ENCODE peak calls at places on chromosomes 13 and 19, in ten cellular contexts. H is heart left ventricle, C is A549, R is transverse colon, Z is tibial nerve, T is esophagus muscularis mucosa, E is body of pancreas, I is breast epithelium, G is endothelial cell of umbilical vein, F is ovary. S is an unnamed sample.

GRCh38 chr19:55406091-55406868 is 1.3 kb downstream of the UBE2S start:
- DNase-seq in T (no peak), Z (no peak), H (no peak), C (no peak), I (no peak), R (no peak), G (no peak), F (no peak), E (no peak), S (no peak)

GRCh38 chr19:53328967-53329366 is 4.6 kb upstream of the ZNF845 start:
- DNase-seq in T (peak; percentile 34), I (no peak), Z (no peak), G (no peak), F (peak; percentile 88), H (peak; percentile 79), R (peak; percentile 17), E (peak; percentile 22), C (no peak), S (no peak)

GRCh38 chr19:23075031-23075733 is 41.6 kb upstream of the ZNF730 start:
- DNase-seq in C (no peak), G (peak; percentile 41), F (peak; percentile 69), H (peak; percentile 66), Z (no peak), R (peak; percentile 19), E (peak; percentile 46), T (no peak), I (no peak), S (peak; percentile 55)

GRCh38 chr13:21458457-21458815 is 667 bp downstream of the ZDHHC20 start:
- DNase-seq in H (peak; percentile 35), C (peak; percentile 22), Z (peak; percentile 18), F (peak; percentile 47), E (peak; percentile 75), T (no peak), I (peak; percentile 75), R (peak; percentile 68), G (peak; percentile 25), S (peak; percentile 67)

GRCh38 chr19:23436318-23436717 is 41.0 kb upstream of the ZNF91 start:
- DNase-seq in H (no peak), G (no peak), I (no peak), F (no peak), E (no peak), C (no peak), Z (no peak), R (no peak), T (no peak), S (no peak)

GRCh38 chr19:10105241-10106099 is 692 bp upstream of the PPAN start:
- DNase-seq in I (no peak), E (no peak), C (no peak), H (no peak), F (no peak), T (no peak), Z (no peak), G (no peak), R (peak; percentile 22), S (peak; percentile 70)

GRCh38 chr19:3403489-3404323 is 37.3 kb downstream of the NFIC start:
- DNase-seq in G (peak; percentile 87), I (peak; percentile 89), T (peak; percentile 98), R (peak; percentile 80), F (peak; percentile 95), H (peak; percentile 95), Z (peak; percentile 81), E (peak; percentile 97), C (no peak), S (peak; percentile 77)

GRCh38 chr19:5679289-5680082 is 830 bp downstream of the MICOS13 start:
- DNase-seq in E (no peak), G (no peak), F (peak; percentile 63), I (no peak), Z (no peak), C (no peak), H (no peak), R (peak; percentile 20), T (no peak), S (no peak)

GRCh38 chr13:112972258-112972657 is 3.2 kb downstream of the MCF2L start:
- DNase-seq in H (no peak), C (no peak), G (no peak), R (peak; percentile 0), T (no peak), I (no peak), F (no peak), Z (no peak), E (no peak), S (no peak)

GRCh38 chr13:33686772-33687480 is 131.0 kb upstream of the RFC3 start:
- DNase-seq in F (no peak), H (no peak), I (no peak), C (no peak), G (no peak), T (no peak), Z (no peak), R (no peak), E (no peak), S (no peak)

GRCh38 chr13:112670864-112671263 is 19.0 kb upstream of the ATP11A start:
- DNase-seq in C (no peak), T (no peak), E (no peak), H (no peak), G (no peak), F (no peak), Z (no peak), R (no peak), I (no peak), S (no peak)

GRCh38 chr13:35343417-35343816 is 133.1 kb downstream of the MAB21L1 start:
- DNase-seq in R (no peak), G (no peak), H (no peak), T (no peak), Z (no peak), F (no peak), E (no peak), I (no peak), C (no peak), S (no peak)

GRCh38 chr19:49890349-49891311 is 6.1 kb downstream of the IL4I1 start:
- DNase-seq in E (peak; percentile 65), F (peak; percentile 49), T (no peak), Z (no peak), H (no peak), C (no peak), G (no peak), R (peak; percentile 67), I (no peak), S (peak; percentile 83)

GRCh38 chr19:1211494-1212234 is 6.1 kb downstream of the STK11 start:
- DNase-seq in C (peak; percentile 47), G (no peak), Z (no peak), R (no peak), T (no peak), F (peak; percentile 53), I (no peak), E (peak; percentile 94), H (no peak), S (no peak)

GRCh38 chr19:1206063-1206732 is 620 bp downstream of the STK11 start:
- DNase-seq in F (peak; percentile 49), Z (no peak), T (no peak), R (no peak), E (no peak), H (no peak), C (no peak), G (no peak), I (no peak), S (no peak)

GRCh38 chr19:1206733-1207301 is 1.2 kb downstream of the STK11 start:
- DNase-seq in I (no peak), F (peak; percentile 44), G (no peak), H (no peak), T (no peak), R (peak; percentile 41), Z (no peak), C (peak; percentile 40), E (no peak), S (no peak)

GRCh38 chr19:1213391-1214286 is 8.1 kb downstream of the STK11 start:
- DNase-seq in G (peak; percentile 96), C (no peak), H (peak; percentile 72), T (no peak), F (peak; percentile 42), I (no peak), E (peak; percentile 49), R (peak; percentile 78), Z (peak; percentile 37), S (peak; percentile 84)

GRCh38 chr19:1210227-1210538 is 4.6 kb downstream of the STK11 start:
- DNase-seq in E (no peak), G (no peak), I (no peak), C (no peak), T (no peak), H (no peak), F (no peak), R (no peak), Z (no peak), S (no peak)
- H3K27ac ChIP-seq in E (peak overlapping the region; percentile 73), G (no peak overlapping the region), I (peak overlapping the region; percentile 75), C (peak overlapping the region; percentile 60), T (no peak overlapping the region), H (no peak overlapping the region), F (no peak overlapping the region), R (peak overlapping the region; percentile 88), Z (peak overlapping the region; percentile 93), S (no peak overlapping the region)

GRCh38 chr19:48469056-48469881 is at the start of gene CYTH2:
- DNase-seq in Z (peak; percentile 99), C (peak; percentile 100), F (peak; percentile 99), I (peak; percentile 100), R (peak; percentile 100), T (peak; percentile 100), H (peak; percentile 99), G (peak; percentile 100), E (peak; percentile 81), S (peak; percentile 100)
- TF ChIP-seq POLR2A in Z (peak; percentile 78), C (peak; percentile 81), F (peak; percentile 90), I (peak; percentile 92), R (peak; percentile 98), T (peak; percentile 93), H (peak; percentile 95), G (peak; percentile 99), E (peak; percentile 88), S (peak; percentile 92)

DNA sequence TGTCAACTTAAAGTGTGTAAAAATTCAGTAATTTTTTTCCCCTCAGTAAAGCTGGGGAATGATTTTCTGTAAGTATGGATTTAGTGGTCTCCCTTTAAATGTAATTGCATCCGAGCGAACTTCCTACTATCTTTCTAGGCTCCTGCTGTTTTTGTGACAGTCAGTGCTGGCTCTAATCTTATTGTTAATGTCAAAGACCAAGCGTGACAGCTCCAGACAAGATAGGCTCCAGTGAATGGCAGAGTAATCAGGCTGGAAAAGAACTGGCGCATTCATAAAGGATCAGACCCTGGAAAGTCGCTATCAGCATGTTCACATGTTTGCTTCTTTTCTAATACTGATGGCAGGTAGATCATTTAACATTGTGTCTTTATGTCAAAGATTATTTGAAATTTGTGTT is 908.0 kb upstream of the ATXN8OS start:
- DNase-seq in H (no peak), I (no peak), T (no peak), E (no peak), F (no peak), Z (no peak), R (no peak), C (no peak), G (no peak), S (no peak)
- H3K27ac ChIP-seq in H (no peak overlapping the region), I (no peak overlapping the region), T (no peak overlapping the region), E (no peak overlapping the region), F (no peak overlapping the region), Z (no peak overlapping the region), R (no peak overlapping the region), C (no peak overlapping the region), G (no peak overlapping the region), S (no peak overlapping the region)

DNA sequence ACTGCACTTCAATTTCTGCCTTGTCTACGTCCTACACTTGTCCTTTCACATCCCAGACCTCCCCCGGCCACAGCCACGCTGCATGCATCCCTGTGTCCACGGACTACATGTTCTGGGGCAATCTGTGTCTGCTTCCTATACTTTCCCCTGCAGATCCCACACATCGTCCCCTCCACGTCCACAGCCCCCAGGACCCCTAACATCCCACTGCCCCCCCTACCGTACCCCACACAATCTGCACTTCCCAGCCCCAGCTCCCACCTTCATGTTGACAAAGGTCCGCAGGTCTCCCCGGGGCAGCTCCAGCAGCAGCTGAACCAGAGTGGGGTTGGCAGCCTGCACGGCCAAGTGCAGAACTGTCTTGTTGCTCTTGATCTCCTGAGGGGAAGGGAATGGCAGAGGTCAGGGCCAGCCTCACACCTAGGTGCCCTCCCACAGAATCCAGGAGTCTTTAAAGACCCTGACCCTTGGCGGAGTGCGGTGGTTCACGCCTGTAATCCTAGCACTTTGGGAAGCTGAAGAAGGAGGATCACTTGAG is 10.2 kb downstream of the NFKBID start:
- DNase-seq in I (no peak), H (no peak), E (no peak), Z (no peak), G (no peak), T (no peak), R (no peak), F (no peak), C (no peak), S (no peak)
- TF ChIP-seq POLR2A in I (no peak), H (no peak), E (no peak), Z (no peak), G (no peak), T (no peak), R (no peak), F (no peak), C (no peak), S (no peak)

S was measured in Peyer's patch.